ENCODE peak calls at places on chromosomes 4 and X, in ten cellular contexts. I is AG09319, A is AG09309, X is lower lobe of right lung, F is endothelial cell, B is A172, V is Calu3, U is activated T-cell treated with anti-CD3 and anti-CD28 coated beads for 48 hours, Z is NCI-H1105 treated with DMSO at 0.1 percent for 48 hours, N is lower leg skin. G is an unnamed sample.

GRCh38 chrX:69142688-69143239 is 22.5 kb downstream of the PJA1 start:
- DNase-seq in N (no peak), F (no peak), V (no peak), X (no peak), B (no peak), U (no peak), Z (no peak), I (no peak), A (no peak), G (no peak)

GRCh38 chr4:123096038-123096437 is 173.6 kb upstream of the NUDT6 start:
- DNase-seq in X (no peak), A (no peak), F (peak; percentile 22), V (no peak), I (no peak), U (no peak), N (no peak), B (peak; percentile 30), Z (no peak), G (no peak)

GRCh38 chr4:169225058-169225751 is 45.6 kb downstream of the SH3RF1 start:
- DNase-seq in F (no peak), I (peak; percentile 57), N (no peak), B (peak; percentile 97), X (no peak), Z (no peak), A (peak; percentile 88), V (peak; percentile 11), U (no peak), G (no peak)

GRCh38 chrX:23845316-23845932 is 62.3 kb downstream of the APOO start:
- DNase-seq in U (no peak), B (no peak), F (no peak), X (no peak), V (peak; percentile 18), I (no peak), N (no peak), Z (no peak), A (no peak), G (no peak)

GRCh38 chr4:13797061-13797460 is 169.5 kb upstream of the BOD1L1 start:
- DNase-seq in V (no peak), F (no peak), N (no peak), B (no peak), U (no peak), Z (no peak), I (no peak), X (no peak), A (no peak), G (no peak)

GRCh38 chrX:135193740-135194139 is 22.5 kb upstream of the CT55 start:
- DNase-seq in B (no peak), F (no peak), Z (no peak), N (no peak), X (no peak), I (no peak), A (no peak), V (no peak), U (no peak), G (no peak)

GRCh38 chr4:52837716-52838558 is 24.2 kb upstream of the RASL11B start:
- DNase-seq in B (peak; percentile 76), A (peak; percentile 24), Z (peak; percentile 22), X (no peak), N (no peak), V (peak; percentile 41), I (no peak), U (no peak), F (no peak), G (no peak)

GRCh38 chr4:76197971-76198410 is 15.6 kb downstream of the SCARB2 start:
- DNase-seq in U (peak; percentile 13), B (no peak), V (no peak), I (no peak), N (peak; percentile 89), Z (peak; percentile 88), F (peak; percentile 10), X (peak; percentile 59), A (no peak), G (peak; percentile 66)

GRCh38 chrX:133921764-133922389 is 63.5 kb downstream of the GPC3 start:
- DNase-seq in F (peak; percentile 56), B (peak; percentile 3), X (peak; percentile 43), U (peak; percentile 20), V (peak; percentile 75), Z (peak; percentile 48), I (no peak), A (no peak), N (no peak), G (peak; percentile 5)

GRCh38 chr4:148310756-148311155 is 131.5 kb downstream of the NR3C2 start:
- DNase-seq in I (no peak), V (no peak), B (no peak), N (no peak), Z (no peak), U (no peak), X (no peak), A (no peak), F (no peak), G (no peak)

GRCh38 chrX:24479924-24480722 is 15.0 kb downstream of the PDK3 start:
- DNase-seq in X (peak; percentile 63), Z (peak; percentile 73), I (no peak), B (peak; percentile 83), U (peak; percentile 39), A (no peak), V (peak; percentile 47), F (no peak), N (no peak), G (no peak)

GRCh38 chr4:7680731-7681130 is 246.0 kb upstream of the PSAPL1 start:
- DNase-seq in B (no peak), X (no peak), Z (no peak), F (no peak), U (no peak), N (no peak), I (no peak), A (no peak), V (no peak), G (no peak)

GRCh38 chrX:133191739-133192039 is 26.5 kb downstream of the TFDP3 start:
- DNase-seq in Z (no peak), B (no peak), V (no peak), N (no peak), I (no peak), A (no peak), F (no peak), U (no peak), X (no peak), G (no peak)

GRCh38 chr4:152032722-152033131 is 271.9 kb upstream of the GATB start:
- DNase-seq in N (no peak), B (no peak), Z (no peak), V (no peak), F (no peak), U (no peak), I (peak; percentile 5), A (peak; percentile 84), X (no peak), G (no peak)

GRCh38 chrX:40108959-40109287 is 11.2 kb upstream of the BCOR start:
- DNase-seq in B (peak; percentile 62), Z (no peak), N (peak; percentile 95), A (no peak), V (peak; percentile 84), I (no peak), U (peak; percentile 63), X (peak; percentile 79), F (peak; percentile 30), G (peak; percentile 67)

GRCh38 chrX:115689931-115690330 is 129.0 kb downstream of the PLS3 start:
- DNase-seq in I (no peak), X (no peak), U (no peak), Z (no peak), B (no peak), N (no peak), V (no peak), F (no peak), A (no peak), G (no peak)

GRCh38 chrX:134374294-134374693 is 85.7 kb upstream of the HPRT1 start:
- DNase-seq in B (no peak), I (no peak), Z (no peak), N (no peak), V (no peak), A (no peak), U (no peak), F (no peak), X (no peak), G (no peak)

GRCh38 chr4:123291329-123291728 is 105.3 kb upstream of the SPRY1 start:
- DNase-seq in B (no peak), I (no peak), X (no peak), Z (no peak), A (no peak), V (no peak), U (no peak), F (no peak), N (no peak), G (no peak)

GRCh38 chr4:177554966-177555574 is 112.8 kb upstream of the AGA start:
- DNase-seq in B (peak; percentile 45), Z (no peak), F (peak; percentile 49), A (no peak), U (peak; percentile 1), N (no peak), X (no peak), I (no peak), V (peak; percentile 35), G (no peak)

GRCh38 chrX:150460781-150461180 is 97.7 kb downstream of the MAMLD1 start:
- DNase-seq in X (no peak), B (no peak), A (no peak), N (peak; percentile 77), F (no peak), I (no peak), U (no peak), Z (no peak), V (no peak), G (no peak)

G was measured in NCI-H146.